ENCODE peak calls at places on chromosomes 13 and 19, in five cellular contexts. L is SJSA1, M is cardiac muscle cell, Y is Caco-2, T is AG09309. E is an unnamed sample.

GRCh38 chr19:408441-409005 is 424 bp downstream of the C2CD4C start:
- DNase-seq in L (peak), M (no peak), Y (peak), T (no peak), E (no peak)

GRCh38 chr13:28574617-28575142 is 79.8 kb upstream of the FLT1 start:
- DNase-seq in L (peak), M (peak), Y (no peak), T (peak), E (peak)

GRCh38 chr13:59997976-59998375 is 165.8 kb downstream of the DIAPH3 start:
- DNase-seq in L (no peak), M (no peak), Y (no peak), T (no peak), E (no peak)

GRCh38 chr19:30036154-30037129 is 94.4 kb downstream of the URI1 start:
- DNase-seq in L (no peak), M (no peak), Y (no peak), T (no peak), E (no peak)

GRCh38 chr13:24220086-24220703 is 59.7 kb downstream of the SPATA13 start:
- DNase-seq in L (peak), M (peak), Y (peak), T (peak), E (no peak)

GRCh38 chr13:47000166-47000565 is 103.3 kb upstream of the HTR2A start:
- DNase-seq in L (no peak), M (no peak), Y (no peak), T (no peak), E (no peak)

GRCh38 chr19:3133793-3134116 is 2.1 kb upstream of the GNA15 start:
- DNase-seq in L (no peak), M (no peak), Y (no peak), T (no peak), E (no peak)

GRCh38 chr13:83248751-83249150 is 633.5 kb downstream of the SLITRK1 start:
- DNase-seq in L (no peak), M (peak), Y (no peak), T (no peak), E (no peak)

GRCh38 chr13:32267836-32268439 is 47.2 kb downstream of the ZAR1L start:
- DNase-seq in L (no peak), M (peak), Y (peak), T (no peak), E (no peak)

GRCh38 chr13:101291216-101291615 is 125.1 kb downstream of the NALCN start:
- DNase-seq in L (no peak), M (no peak), Y (no peak), T (no peak), E (no peak)

GRCh38 chr13:21637296-21637695 is 33.3 kb upstream of the MICU2 start:
- DNase-seq in L (peak), M (peak), Y (no peak), T (no peak), E (peak)

GRCh38 chr13:41182231-41182630 is 12.1 kb downstream of the KBTBD7 start:
- DNase-seq in L (no peak), M (no peak), Y (no peak), T (no peak), E (no peak)

GRCh38 chr13:110109140-110109783 is 197.7 kb downstream of the COL4A1 start:
- DNase-seq in L (peak), M (no peak), Y (no peak), T (no peak), E (no peak)
- H3K4me3 ChIP-seq in L (no peak), M (no peak), Y (no peak), T (no peak), E (no peak)

GRCh38 chr13:110047511-110047910 is 259.4 kb downstream of the COL4A1 start:
- DNase-seq in L (peak), M (peak), Y (no peak), T (peak), E (peak)
- H3K4me3 ChIP-seq in L (no peak), M (no peak), Y (no peak), T (no peak), E (no peak)

GRCh38 chr19:54162884-54163283 is 3.4 kb upstream of the LENG1 start:
- DNase-seq in L (no peak), M (no peak), Y (no peak), T (no peak), E (no peak)
- H3K4me3 ChIP-seq in L (no peak), M (no peak), Y (peak), T (no peak), E (no peak)

GRCh38 chr19:6772866-6773322 is 386 bp downstream of the VAV1 start:
- DNase-seq in L (no peak), M (no peak), Y (no peak), T (no peak), E (no peak)
- H3K4me3 ChIP-seq in L (no peak), M (no peak), Y (no peak), T (no peak), E (no peak)

GRCh38 chr19:53131732-53132131 is 978 bp downstream of the ZNF415 start:
- DNase-seq in L (no peak), M (no peak), Y (no peak), T (no peak), E (no peak)

GRCh38 chr19:53136432-53136831 is 3.7 kb upstream of the ZNF415 start:
- DNase-seq in L (no peak), M (no peak), Y (no peak), T (no peak), E (no peak)

GRCh38 chr19:53132231-53132991 is at the start of gene ZNF415:
- DNase-seq in L (peak), M (peak), Y (peak), T (no peak), E (peak)

GRCh38 chr19:53130506-53130905 is 2.2 kb downstream of the ZNF415 start:
- DNase-seq in L (no peak), M (no peak), Y (no peak), T (no peak), E (no peak)

DNA sequence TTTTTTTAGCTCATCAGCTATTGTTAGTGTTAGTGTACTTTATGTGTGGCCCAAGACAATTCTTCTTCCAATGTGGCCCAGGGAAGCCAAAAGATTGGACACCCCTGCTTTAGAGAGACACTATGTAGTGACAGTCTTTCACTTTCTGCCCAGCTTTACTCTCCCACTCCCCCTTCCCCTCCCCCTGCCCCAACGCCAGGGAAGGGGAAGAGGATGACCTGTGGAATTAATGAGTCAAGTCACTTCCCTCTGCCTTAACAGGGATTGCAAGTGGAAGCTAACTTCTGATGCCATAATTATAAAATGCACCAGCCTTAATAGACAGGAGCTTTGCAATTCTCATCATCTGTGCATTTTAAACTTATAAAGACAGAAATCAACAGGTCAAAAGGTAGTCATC is 1.6 kb downstream of the ZNF415 start:
- DNase-seq in L (no peak), M (no peak), Y (no peak), T (no peak), E (no peak)
- H3K4me3 ChIP-seq in L (no peak), M (no peak), Y (no peak), T (no peak), E (no peak)

DNA sequence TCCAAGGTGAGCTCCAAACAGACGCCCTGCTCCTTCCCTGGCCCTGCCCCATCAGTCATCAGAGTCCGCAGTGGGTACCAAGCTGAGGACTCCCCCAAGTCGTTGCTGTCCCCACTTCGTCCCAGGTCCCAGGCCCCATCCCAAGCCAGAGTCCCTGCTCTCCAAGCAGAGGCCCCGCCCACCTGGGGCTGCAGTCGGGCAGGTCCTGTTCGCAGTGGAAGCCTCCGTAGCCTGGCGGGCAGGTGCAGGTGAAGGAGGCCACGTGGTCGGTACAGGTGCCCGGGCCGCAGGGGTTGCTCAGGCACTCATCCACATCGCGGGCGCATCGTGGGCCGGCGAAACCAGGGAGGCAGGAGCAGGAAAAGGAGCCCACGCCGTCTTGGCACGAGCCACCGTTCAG is 19.4 kb downstream of the NOTCH3 start:
- DNase-seq in L (no peak), M (no peak), Y (no peak), T (no peak), E (no peak)
- H3K4me3 ChIP-seq in L (no peak), M (no peak), Y (no peak), T (no peak), E (no peak)